ENCODE peak calls at places on chromosomes 12 and 14, in five cellular contexts. A is GM10248, D is AG04450, G is spleen, V is progenitor cell of endocrine pancreas. W is an unnamed sample.

GRCh38 chr12:39065455-39065854 is 160.1 kb upstream of the CPNE8 start:
- DNase-seq in V (no peak), D (no peak), A (no peak), G (no peak), W (no peak)

GRCh38 chr14:34243001-34243400 is 219.0 kb downstream of the SPTSSA start:
- DNase-seq in V (no peak), D (no peak), G (no peak), A (no peak), W (no peak)

GRCh38 chr12:113268621-113269020 is 47.4 kb downstream of the TPCN1 start:
- DNase-seq in V (no peak), G (no peak), A (no peak), D (no peak), W (no peak)

GRCh38 chr14:50835280-50835679 is 4.3 kb upstream of the NIN start:
- DNase-seq in G (no peak), D (no peak), A (no peak), V (no peak), W (no peak)

GRCh38 chr12:20105938-20106337 is 262.4 kb upstream of the PDE3A start:
- DNase-seq in V (no peak), D (peak), G (no peak), A (no peak), W (no peak)

GRCh38 chr12:91377456-91377855 is 194.8 kb upstream of the DCN start:
- DNase-seq in V (no peak), A (no peak), G (no peak), D (no peak), W (no peak)

GRCh38 chr12:57694459-57695019 is 607 bp downstream of the OS9 start:
- DNase-seq in A (no peak), G (no peak), V (no peak), D (no peak), W (no peak)

GRCh38 chr12:120264086-120264485 is 1.4 kb downstream of the PXN start:
- DNase-seq in A (no peak), G (no peak), V (no peak), D (no peak), W (no peak)

GRCh38 chr12:55908726-55909512 is 18.8 kb downstream of the PYM1 start:
- DNase-seq in D (no peak), A (no peak), V (no peak), G (no peak), W (no peak)

GRCh38 chr12:121523741-121524140 is 57.1 kb downstream of the KDM2B start:
- DNase-seq in G (no peak), V (no peak), D (no peak), A (peak), W (no peak)

GRCh38 chr14:69615471-69616407 is 4.3 kb downstream of the SUSD6 start:
- DNase-seq in G (peak), V (no peak), D (peak), A (peak), W (peak)

GRCh38 chr12:93185369-93185741 is 192.4 kb upstream of the NUDT4 start:
- DNase-seq in A (no peak), G (no peak), V (no peak), D (no peak), W (no peak)

GRCh38 chr12:99063182-99063581 is 418.1 kb downstream of the APAF1 start:
- DNase-seq in A (no peak), G (no peak), D (no peak), V (no peak), W (no peak)

GRCh38 chr14:100865682-100866591 is 37.6 kb downstream of the RTL1 start:
- DNase-seq in D (no peak), A (no peak), G (peak), V (no peak), W (no peak)

GRCh38 chr14:100084591-100084990 is 19.4 kb downstream of the EVL start:
- DNase-seq in V (no peak), A (no peak), D (no peak), G (no peak), W (no peak)

GRCh38 chr12:75944097-75944904 is 87.3 kb downstream of the PHLDA1 start:
- DNase-seq in G (no peak), D (peak), V (no peak), A (peak), W (peak)

GRCh38 chr12:121974026-121974985 is 47.4 kb upstream of the BCL7A start:
- DNase-seq in G (no peak), D (no peak), A (peak), V (no peak), W (no peak)

GRCh38 chr12:96578526-96579125 is 89.2 kb downstream of the CFAP54 start:
- DNase-seq in D (peak), G (no peak), V (no peak), A (peak), W (peak)

GRCh38 chr14:88986146-88986841 is 161.8 kb downstream of the TTC8 start:
- DNase-seq in V (no peak), A (no peak), D (peak), G (no peak), W (peak)

GRCh38 chr14:20662968-20663731 is 21.2 kb upstream of the RNASE4 start:
- DNase-seq in A (peak), G (peak), D (no peak), V (no peak), W (peak)

GRCh38 chr12:31003861-31004640 is 69.6 kb upstream of the DDX11 start:
- DNase-seq in D (no peak), A (no peak), V (no peak), G (peak), W (no peak)

GRCh38 chr12:74780458-74781241 is 243.0 kb downstream of the ATXN7L3B start:
- DNase-seq in G (no peak), D (no peak), V (no peak), A (no peak), W (peak)

GRCh38 chr14:50862171-50862570 is 9.7 kb upstream of the ABHD12B start:
- DNase-seq in G (no peak), D (no peak), V (no peak), A (no peak), W (no peak)

GRCh38 chr12:48572326-48572725 is 2.5 kb upstream of the LALBA start:
- DNase-seq in A (no peak), D (no peak), V (no peak), G (no peak), W (no peak)

GRCh38 chr14:37197421-37198272 is at the start of gene MIPOL1:
- DNase-seq in V (peak), A (no peak), D (peak), G (peak), W (peak)

GRCh38 chr12:112370156-112370555 is 12.1 kb downstream of the HECTD4 start:
- DNase-seq in G (no peak), V (no peak), D (no peak), A (no peak), W (peak)

GRCh38 chr14:94597788-94598187 is 14.4 kb upstream of the SERPINA3 start:
- DNase-seq in V (no peak), A (no peak), G (no peak), D (no peak), W (no peak)

GRCh38 chr14:94600148-94600545 is 12.0 kb upstream of the SERPINA3 start:
- DNase-seq in D (no peak), V (no peak), A (no peak), G (peak), W (no peak)

GRCh38 chr14:94599656-94600004 is 12.6 kb upstream of the SERPINA3 start:
- DNase-seq in V (no peak), G (peak), A (no peak), D (no peak), W (no peak)

GRCh38 chr14:94598506-94598815 is 13.7 kb upstream of the SERPINA3 start:
- DNase-seq in A (no peak), V (no peak), G (no peak), D (no peak), W (no peak)

GRCh38 chr14:94598816-94599655 is 13.2 kb upstream of the SERPINA3 start:
- DNase-seq in A (no peak), V (peak), D (peak), G (no peak), W (peak)
- TF ChIP-seq CTCF in A (no peak), V (peak), D (no peak), G (no peak), W (no peak)

DNA sequence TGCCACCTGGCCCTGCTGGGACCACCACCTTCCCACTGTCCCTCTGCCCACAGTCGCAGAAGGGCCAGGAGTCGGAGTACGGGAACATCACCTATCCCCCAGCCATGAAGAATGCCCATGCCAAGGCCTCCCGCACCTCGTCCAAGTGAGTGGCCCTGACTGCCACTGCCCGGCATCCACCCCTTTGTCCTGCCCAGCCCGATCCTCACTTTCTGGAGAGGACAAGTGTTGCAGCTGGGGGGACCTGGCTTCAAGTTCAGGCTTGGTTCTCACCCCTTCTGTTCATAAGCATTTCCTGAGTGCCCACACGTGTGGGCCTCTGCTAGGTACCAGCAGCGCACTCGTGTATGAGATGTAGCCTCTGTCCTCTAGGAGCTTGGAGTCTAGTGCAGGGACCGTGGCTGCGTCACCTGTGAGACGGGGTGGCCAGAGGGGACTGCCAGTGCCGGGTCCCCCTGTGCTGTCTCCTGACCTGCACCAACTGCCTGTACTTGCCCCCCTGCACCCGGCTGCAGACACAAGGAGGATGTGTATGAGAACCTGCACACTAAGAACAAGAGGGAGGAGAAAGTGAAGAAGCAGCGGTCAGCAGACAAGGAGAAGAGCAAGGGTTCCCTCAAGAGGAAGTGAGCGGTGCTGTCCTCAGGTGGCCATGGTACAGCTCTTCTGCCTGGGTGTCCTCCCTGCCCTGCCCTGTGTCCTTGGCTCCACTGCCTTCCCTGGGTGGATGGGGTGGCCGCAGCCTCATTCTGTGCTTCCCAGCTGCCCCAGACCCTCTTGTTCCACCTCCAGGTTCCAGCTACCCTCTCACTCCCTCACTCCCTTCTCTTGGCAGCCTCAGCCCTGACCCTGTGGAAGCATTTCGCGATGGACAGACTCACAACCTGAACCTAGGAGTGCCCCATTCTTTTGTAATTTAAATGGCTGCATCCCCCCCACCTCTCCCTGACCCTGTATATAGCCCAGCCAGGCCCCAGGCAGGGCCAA is 9.4 kb downstream of the PTPN6 start:
- DNase-seq in V (no peak), A (peak), G (peak), D (no peak), W (peak)
- TF ChIP-seq CTCF in V (no peak), A (peak), G (peak), D (peak), W (peak)

GRCh38 chr14:105249175-105250007 is 1.1 kb downstream of the BTBD6 start:
- DNase-seq in D (no peak), V (peak), A (no peak), G (no peak), W (no peak)
- TF ChIP-seq CTCF in D (no peak), V (no peak), A (no peak), G (no peak), W (no peak)

GRCh38 chr14:102140750-102141145 is 1.1 kb downstream of the WDR20 start:
- DNase-seq in A (no peak), V (no peak), D (no peak), G (no peak), W (no peak)

GRCh38 chr14:102140027-102140749 is 491 bp downstream of the WDR20 start:
- DNase-seq in V (peak), A (peak), D (no peak), G (peak), W (peak)

GRCh38 chr14:102138935-102139247 is 806 bp upstream of the WDR20 start:
- DNase-seq in D (no peak), G (no peak), V (no peak), A (no peak), W (no peak)

GRCh38 chr14:102138535-102138934 is 1.2 kb upstream of the WDR20 start:
- DNase-seq in V (no peak), A (no peak), D (no peak), G (no peak), W (no peak)

DNA sequence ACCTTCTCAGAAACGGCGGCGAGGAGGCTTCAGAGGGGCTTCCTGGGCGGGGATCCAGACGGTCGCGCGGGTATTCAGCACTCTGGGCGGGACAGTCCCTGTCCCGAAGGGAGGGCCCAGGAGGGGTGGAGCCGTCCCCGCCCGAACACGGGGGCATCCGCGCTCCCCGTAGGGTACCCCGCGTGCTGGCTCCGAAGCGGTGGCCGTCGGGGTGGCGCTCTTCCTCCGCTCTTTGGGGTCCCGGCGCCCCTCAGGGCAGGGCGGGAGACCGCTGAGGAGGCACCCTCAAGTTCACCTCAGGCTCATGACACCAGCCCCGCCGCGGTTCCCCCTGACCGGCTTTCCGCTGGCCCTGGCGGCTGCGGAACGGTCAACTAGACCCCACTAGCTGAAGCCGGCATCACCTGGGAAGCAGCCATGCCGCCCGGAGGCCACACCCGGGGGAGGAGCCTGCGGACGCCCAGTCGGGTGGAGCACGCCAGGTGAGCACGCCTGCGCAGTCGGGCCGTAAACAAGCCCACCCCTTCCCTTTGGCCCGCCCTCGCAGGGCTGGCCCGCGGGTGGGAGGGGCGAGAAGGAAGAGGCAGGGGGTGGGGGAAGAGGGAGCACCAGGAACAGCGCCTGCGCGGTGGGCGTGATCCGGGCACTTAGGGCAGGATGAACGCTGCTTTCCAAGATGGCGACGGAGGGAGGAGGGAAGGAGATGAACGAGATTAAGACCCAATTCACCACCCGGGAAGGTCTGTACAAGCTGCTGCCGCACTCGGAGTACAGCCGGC is at the start of gene WDR20:
- DNase-seq in A (peak), V (peak), G (peak), D (peak), W (peak)
- TF ChIP-seq CTCF in A (no peak), V (no peak), G (no peak), D (no peak), W (no peak)

DNA sequence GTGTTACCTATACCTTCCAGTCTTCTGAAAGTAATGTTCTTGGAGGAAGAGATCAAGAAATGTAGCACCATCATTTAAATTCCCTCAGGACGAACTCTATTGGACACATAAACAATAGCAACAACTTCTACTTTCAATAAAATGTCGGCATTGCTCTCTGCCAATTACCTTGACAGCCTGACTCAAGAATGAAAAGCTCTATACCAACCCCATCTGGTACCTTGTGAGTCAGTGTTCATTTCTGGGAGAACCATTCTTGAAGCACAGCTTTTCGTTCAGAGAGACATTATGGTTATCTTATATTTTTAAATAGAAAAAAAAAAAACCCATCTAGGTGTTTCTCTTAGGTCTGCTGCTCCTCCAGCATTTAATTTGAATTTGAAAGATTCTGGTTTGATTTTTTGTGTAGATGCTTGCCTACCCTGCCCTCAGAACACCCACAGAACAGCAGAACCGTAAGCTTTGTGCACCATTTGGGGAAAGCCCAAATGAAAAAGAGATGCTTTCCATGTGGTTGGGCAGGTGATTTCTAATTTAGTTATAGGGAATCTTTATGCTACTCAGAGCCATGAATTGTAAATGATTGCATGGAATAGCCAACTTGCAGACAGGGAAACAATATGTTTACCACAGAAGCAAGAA is 156.0 kb downstream of the SAMD4A start:
- DNase-seq in G (no peak), V (no peak), A (peak), D (no peak), W (no peak)
- TF ChIP-seq CTCF in G (peak), V (peak), A (peak), D (no peak), W (no peak)

W was measured in HFFc6.